ENCODE peak calls at places on chromosomes 16 and 17, in four cellular contexts. F is HFF-Myc, Y is MCF 10A, L is gastrocnemius medialis. N is an unnamed sample.

GRCh38 chr17:29577778-29578211 is 9.3 kb downstream of the TP53I13 start:
- DNase-seq in F (no peak), Y (no peak), L (peak), N (no peak)

GRCh38 chr17:74150428-74151025 is 53.0 kb upstream of the RPL38 start:
- DNase-seq in F (no peak), Y (no peak), L (no peak), N (no peak)

GRCh38 chr16:4194661-4195060 is 47.2 kb downstream of the SRL start:
- DNase-seq in F (no peak), Y (no peak), L (no peak), N (no peak)

GRCh38 chr17:7374353-7374752 is 6.5 kb upstream of the TNK1 start:
- DNase-seq in F (no peak), Y (no peak), L (no peak), N (no peak)

GRCh38 chr17:33901085-33901484 is 354.0 kb upstream of the CCL2 start:
- DNase-seq in F (no peak), Y (no peak), L (no peak), N (no peak)

GRCh38 chr17:68302666-68303065 is 11.4 kb downstream of the ARSG start:
- DNase-seq in F (no peak), Y (no peak), L (no peak), N (no peak)

GRCh38 chr16:3999479-3999868 is 116.8 kb downstream of the ADCY9 start:
- DNase-seq in F (peak), Y (no peak), L (peak), N (no peak)

GRCh38 chr17:66507103-66507923 is 204.9 kb downstream of the PRKCA start:
- DNase-seq in F (no peak), Y (peak), L (no peak), N (peak)

GRCh38 chr17:41367426-41368075 is 2.1 kb downstream of the KRT33B start:
- DNase-seq in F (no peak), Y (no peak), L (no peak), N (peak)

GRCh38 chr16:52466998-52467397 is 79.9 kb downstream of the TOX3 start:
- DNase-seq in F (no peak), Y (no peak), L (no peak), N (no peak)

GRCh38 chr16:79400462-79401149 is 199.9 kb downstream of the MAF start:
- DNase-seq in F (no peak), Y (no peak), L (no peak), N (no peak)

GRCh38 chr17:37689317-37689716 is 46.1 kb upstream of the DDX52 start:
- DNase-seq in F (no peak), Y (no peak), L (no peak), N (no peak)

GRCh38 chr16:3328643-3329042 is 23.3 kb downstream of the ZNF75A start:
- DNase-seq in F (no peak), Y (no peak), L (no peak), N (no peak)

GRCh38 chr16:30457256-30457655 is 11.6 kb upstream of the SEPHS2 start:
- DNase-seq in F (no peak), Y (no peak), L (no peak), N (no peak)

GRCh38 chr17:57489321-57489720 is 233.0 kb downstream of the MSI2 start:
- DNase-seq in F (no peak), Y (no peak), L (peak), N (no peak)

GRCh38 chr16:84667600-84668309 is 19.4 kb downstream of the KLHL36 start:
- DNase-seq in F (no peak), Y (no peak), L (no peak), N (no peak)

GRCh38 chr16:4566144-4566543 is 10.0 kb downstream of the C16orf96 start:
- DNase-seq in F (no peak), Y (no peak), L (no peak), N (no peak)

GRCh38 chr17:82702161-82702932 is 3.8 kb upstream of the RAB40B start:
- DNase-seq in F (no peak), Y (no peak), L (no peak), N (no peak)

GRCh38 chr17:75433223-75433622 is 23.2 kb upstream of the TMEM94 start:
- DNase-seq in F (no peak), Y (no peak), L (no peak), N (no peak)

GRCh38 chr16:77729951-77730350 is 7.6 kb downstream of the NUDT7 start:
- DNase-seq in F (no peak), Y (no peak), L (no peak), N (no peak)

GRCh38 chr16:66240996-66241395 is 125.5 kb upstream of the CDH5 start:
- DNase-seq in F (no peak), Y (no peak), L (no peak), N (no peak)

GRCh38 chr16:87661561-87661960 is 59.3 kb downstream of the JPH3 start:
- DNase-seq in F (no peak), Y (peak), L (no peak), N (peak)

GRCh38 chr16:5836979-5837670 is 739.5 kb upstream of the EEF2KMT start:
- DNase-seq in F (no peak), Y (no peak), L (no peak), N (no peak)

GRCh38 chr16:28237754-28238357 is 26.1 kb upstream of the XPO6 start:
- DNase-seq in F (no peak), Y (no peak), L (no peak), N (no peak)

GRCh38 chr17:28385037-28385797 is 13.7 kb downstream of the SARM1 start:
- DNase-seq in F (no peak), Y (no peak), L (no peak), N (no peak)

GRCh38 chr16:86823895-86824671 is 245.7 kb downstream of the FOXL1 start:
- DNase-seq in F (no peak), Y (peak), L (no peak), N (peak)

GRCh38 chr16:12255473-12255872 is 278.9 kb downstream of the SNX29 start:
- DNase-seq in F (no peak), Y (no peak), L (no peak), N (no peak)

GRCh38 chr16:17470002-17470870 is 524 bp downstream of the XYLT1 start:
- DNase-seq in F (no peak), Y (no peak), L (no peak), N (no peak)

GRCh38 chr17:77451271-77451893 is 310.6 kb downstream of the SEC14L1 start:
- DNase-seq in F (no peak), Y (no peak), L (no peak), N (no peak)

GRCh38 chr16:890217-890616 is 80.6 kb downstream of the LMF1 start:
- DNase-seq in F (no peak), Y (no peak), L (no peak), N (no peak)

GRCh38 chr16:87955302-87956168 is 4.3 kb downstream of the BANP start:
- DNase-seq in F (no peak), Y (no peak), L (no peak), N (no peak)

GRCh38 chr17:10205549-10206185 is 7.3 kb upstream of the GAS7 start:
- DNase-seq in F (peak), Y (no peak), L (no peak), N (no peak)

GRCh38 chr17:60168654-60169053 is 18.9 kb downstream of the CA4 start:
- DNase-seq in F (no peak), Y (no peak), L (no peak), N (no peak)

GRCh38 chr17:60170835-60171752 is 21.3 kb downstream of the CA4 start:
- DNase-seq in F (no peak), Y (no peak), L (no peak), N (no peak)

GRCh38 chr17:60171753-60172079 is 21.9 kb downstream of the CA4 start:
- DNase-seq in F (no peak), Y (no peak), L (no peak), N (no peak)

GRCh38 chr17:60167095-60167741 is 17.4 kb downstream of the CA4 start:
- DNase-seq in F (no peak), Y (no peak), L (no peak), N (no peak)

DNA sequence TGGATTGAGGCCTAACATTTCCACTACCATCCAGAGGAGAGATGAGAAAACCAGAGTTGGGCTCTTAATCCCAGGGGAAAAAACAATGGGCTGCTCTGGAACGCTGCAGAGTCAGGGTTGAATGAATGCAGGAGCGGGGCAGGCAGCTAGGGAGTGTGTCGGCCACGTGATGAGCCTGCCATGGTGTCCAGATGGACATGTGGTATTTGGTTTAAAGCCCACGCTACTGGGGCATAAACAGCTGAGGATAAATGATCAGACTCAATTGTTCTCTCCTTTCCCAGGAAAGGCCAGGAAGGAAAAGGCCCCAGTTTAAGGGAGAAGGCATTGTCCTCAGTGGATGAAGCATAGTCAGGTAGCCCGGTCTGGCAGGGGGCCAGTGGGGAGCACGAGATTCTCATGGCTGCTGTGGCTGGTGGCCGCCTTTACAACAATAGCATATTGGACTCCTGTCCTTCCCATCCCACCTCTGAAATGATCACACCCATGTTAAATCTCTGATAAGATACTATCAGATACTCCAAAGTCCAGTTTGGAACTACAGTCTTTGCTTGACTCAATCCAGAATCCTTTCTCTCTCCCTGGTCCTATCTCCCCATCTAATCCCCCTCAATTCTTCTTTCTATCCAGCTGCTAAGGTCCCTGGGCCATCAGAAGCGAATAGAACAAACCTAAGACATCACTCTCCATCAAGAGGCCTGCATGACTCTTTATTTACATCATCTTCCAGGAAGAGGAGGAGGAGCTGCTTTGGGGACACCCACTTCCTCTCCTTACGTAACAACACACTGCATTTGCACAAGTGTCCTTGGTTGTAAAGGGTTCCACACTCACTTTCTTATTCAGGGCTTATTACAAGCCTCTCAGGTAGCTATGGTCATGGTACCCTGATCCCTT is 20.4 kb downstream of the CA4 start:
- DNase-seq in F (no peak), Y (peak), L (no peak), N (no peak)
- TF ChIP-seq CTCF in F (no peak), Y (no peak), L (no peak), N (no peak)

GRCh38 chr16:50884066-50884860 is 142.4 kb downstream of the CYLD start:
- DNase-seq in F (no peak), Y (peak), L (no peak), N (no peak)
- TF ChIP-seq CTCF in F (peak), Y (peak), L (no peak), N (peak)

GRCh38 chr17:14690704-14691103 is 389.8 kb downstream of the HS3ST3B1 start:
- DNase-seq in F (no peak), Y (no peak), L (no peak), N (no peak)

GRCh38 chr17:14693382-14693781 is 392.5 kb downstream of the HS3ST3B1 start:
- DNase-seq in F (no peak), Y (no peak), L (no peak), N (no peak)

GRCh38 chr17:14688134-14688533 is 387.3 kb downstream of the HS3ST3B1 start:
- DNase-seq in F (no peak), Y (no peak), L (no peak), N (no peak)
- TF ChIP-seq CTCF in F (peak), Y (no peak), L (no peak), N (no peak)

DNA sequence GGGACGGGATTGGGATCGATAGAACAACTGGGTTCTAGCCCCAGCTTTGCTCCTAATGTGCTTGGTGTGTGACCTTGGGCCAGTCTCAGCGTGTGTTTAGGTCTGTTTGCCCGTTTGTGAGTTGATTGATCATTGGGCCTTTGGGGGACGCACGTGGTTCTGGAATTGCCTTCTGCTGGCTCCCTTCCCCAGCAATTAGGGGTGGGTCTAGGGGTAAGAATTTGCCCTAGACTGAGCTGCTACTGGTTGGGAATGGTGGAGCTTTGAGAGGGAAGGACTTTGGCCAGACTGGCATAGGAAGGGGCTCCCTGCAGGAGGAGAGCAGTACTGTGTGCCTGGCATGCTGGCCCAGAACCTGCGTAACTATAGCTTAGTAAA is 1.5 kb downstream of the SPNS2 start:
- DNase-seq in F (no peak), Y (no peak), L (no peak), N (no peak)
- TF ChIP-seq CTCF in F (no peak), Y (no peak), L (no peak), N (no peak)

DNA sequence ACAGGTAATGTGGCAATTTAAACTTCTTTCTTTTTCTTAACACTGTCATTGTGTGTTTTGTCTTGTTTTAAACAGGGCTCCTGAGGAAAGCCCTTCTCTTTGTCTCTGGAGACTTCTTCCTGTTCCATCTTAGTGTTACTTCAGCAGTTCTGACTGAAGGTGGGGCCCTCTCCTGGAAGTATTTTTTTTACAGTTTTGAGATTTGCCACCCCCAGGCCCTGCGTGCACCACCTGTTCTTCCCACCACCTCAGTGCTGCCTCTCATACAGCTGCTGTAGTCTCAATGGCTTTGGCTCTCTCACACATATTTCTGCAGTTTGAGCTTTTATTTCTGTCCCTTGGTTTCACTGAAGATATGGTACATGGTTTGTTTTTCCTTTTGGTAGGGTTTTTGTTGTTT is 52.5 kb upstream of the ALDH3A1 start:
- DNase-seq in F (no peak), Y (no peak), L (no peak), N (no peak)
- TF ChIP-seq CTCF in F (no peak), Y (no peak), L (no peak), N (no peak)

GRCh38 chr17:45870342-45870974 is 23.9 kb upstream of the MAPT start:
- DNase-seq in F (no peak), Y (no peak), L (no peak), N (no peak)

GRCh38 chr17:45868276-45868675 is 23.6 kb downstream of the SPPL2C start:
- DNase-seq in F (no peak), Y (peak), L (no peak), N (no peak)

GRCh38 chr17:45867171-45867570 is 22.5 kb downstream of the SPPL2C start:
- DNase-seq in F (no peak), Y (no peak), L (no peak), N (no peak)

GRCh38 chr17:45869676-45870341 is 24.5 kb upstream of the MAPT start:
- DNase-seq in F (no peak), Y (no peak), L (no peak), N (no peak)

DNA sequence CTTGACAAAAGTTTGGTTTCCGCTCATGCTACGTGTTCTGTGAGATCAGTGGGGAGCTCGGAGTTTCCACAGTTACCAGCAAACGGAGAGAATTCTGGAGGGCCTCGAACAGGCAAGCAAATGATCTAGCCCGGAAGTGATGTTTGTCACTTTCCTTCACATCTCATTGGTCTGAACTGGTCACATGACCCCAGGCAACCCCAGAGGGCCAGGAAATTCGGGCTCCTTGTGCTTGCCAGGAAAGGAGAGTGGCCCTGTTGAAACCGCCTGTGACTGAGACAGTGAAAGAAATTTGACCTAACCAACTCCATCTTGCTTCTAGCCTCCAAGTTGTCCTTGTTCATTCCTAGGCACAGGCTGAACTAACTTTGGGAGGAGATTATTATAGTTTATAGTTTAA is 23.0 kb downstream of the SPPL2C start:
- DNase-seq in F (peak), Y (peak), L (no peak), N (peak)
- TF ChIP-seq CTCF in F (no peak), Y (no peak), L (no peak), N (no peak)

GRCh38 chr17:30716461-30717289 is 107.8 kb downstream of the CRLF3 start:
- DNase-seq in F (no peak), Y (no peak), L (no peak), N (no peak)
- TF ChIP-seq CTCF in F (peak), Y (no peak), L (no peak), N (no peak)

GRCh38 chr17:8380049-8380448 is 2.9 kb downstream of the RPL26 start:
- DNase-seq in F (no peak), Y (no peak), L (no peak), N (no peak)

GRCh38 chr17:8377422-8377821 is 918 bp upstream of the KRABD2 start:
- DNase-seq in F (no peak), Y (no peak), L (no peak), N (no peak)

GRCh38 chr17:8372422-8372821 is 4.1 kb downstream of the KRABD2 start:
- DNase-seq in F (no peak), Y (no peak), L (no peak), N (no peak)

GRCh38 chr17:8375738-8376259 is 705 bp downstream of the KRABD2 start:
- DNase-seq in F (no peak), Y (no peak), L (no peak), N (no peak)

GRCh38 chr17:8376302-8377067 is at the start of gene KRABD2:
- DNase-seq in F (peak), Y (peak), L (peak), N (peak)
- TF ChIP-seq CTCF in F (peak), Y (peak), L (peak), N (peak)

N was measured in RWPE1.